ENCODE peak calls at places on chromosomes 2 and 18, in seven cellular contexts. X, A, R, Z, I, C and Q are unnamed samples.

GRCh38 chr18:21998531-21998930 is 170.9 kb upstream of the GATA6 start:
- DNase-seq in X (no peak), A (no peak), R (no peak), Z (no peak), I (no peak), C (no peak), Q (no peak)

GRCh38 chr2:233147136-233147828 is 87.1 kb downstream of the INPP5D start:
- DNase-seq in X (no peak), A (no peak), R (no peak), Z (no peak), I (no peak), C (no peak), Q (no peak)

GRCh38 chr2:19244460-19245363 is 113.7 kb downstream of the OSR1 start:
- DNase-seq in X (no peak), A (no peak), R (no peak), Z (no peak), I (no peak), C (no peak), Q (no peak)

GRCh38 chr2:15756882-15757819 is 165.5 kb downstream of the DDX1 start:
- DNase-seq in X (no peak), A (no peak), R (no peak), Z (no peak), I (no peak), C (no peak), Q (no peak)

GRCh38 chr2:120352701-120353590 is 7.0 kb downstream of the INHBB start:
- DNase-seq in X (no peak), A (no peak), R (no peak), Z (peak; percentile 70), I (no peak), C (no peak), Q (no peak)

GRCh38 chr2:85255813-85256581 is 71.8 kb downstream of the TGOLN2 start:
- DNase-seq in X (peak; percentile 70), A (peak; percentile 67), R (no peak), Z (no peak), I (no peak), C (no peak), Q (no peak)

GRCh38 chr18:9782073-9782857 is 74.2 kb downstream of the RAB31 start:
- DNase-seq in X (peak; percentile 72), A (peak; percentile 77), R (no peak), Z (no peak), I (no peak), C (no peak), Q (no peak)

GRCh38 chr2:143720093-143720664 is 591.0 kb downstream of the ARHGAP15 start:
- DNase-seq in X (no peak), A (no peak), R (peak; percentile 26), Z (no peak), I (no peak), C (no peak), Q (no peak)

GRCh38 chr2:6535572-6535971 is 330.1 kb downstream of the CMPK2 start:
- DNase-seq in X (no peak), A (no peak), R (no peak), Z (no peak), I (no peak), C (no peak), Q (no peak)